ENCODE peak calls at places on chromosomes 13 and 19, in eight cellular contexts. One of them, this sample, is unnamed.

GRCh38 chr13:104650426-104650825 is 1584.2 kb upstream of the SLC10A2 start:
- DNase-seq in NCI-H345: no peak
- DNase-seq in HFFc6: no peak
- DNase-seq in activated T-helper 1 cell treated with anti-CD3 and anti-CD28 coated beads, Interleukin-2, amount 50 U/mL, for 16 hours: no peak
- DNase-seq in GM13976: no peak
- DNase-seq in NCI-H2029: no peak
- DNase-seq in HS-27A: no peak
- DNase-seq in DND-41: no peak
- DNase-seq in this sample: peak; percentile 16

GRCh38 chr19:2330255-2330631 is 1.8 kb downstream of the SPPL2B start:
- DNase-seq in NCI-H345: no peak
- DNase-seq in GM13976: no peak
- DNase-seq in DND-41: no peak
- DNase-seq in HFFc6: no peak
- DNase-seq in activated T-helper 1 cell treated with anti-CD3 and anti-CD28 coated beads, Interleukin-2, amount 50 U/mL, for 16 hours: no peak
- DNase-seq in NCI-H2029: no peak
- DNase-seq in HS-27A: no peak
- DNase-seq in this sample: no peak

GRCh38 chr13:95382906-95383305 is 81.7 kb upstream of the ABCC4 start:
- DNase-seq in DND-41: no peak
- DNase-seq in activated T-helper 1 cell treated with anti-CD3 and anti-CD28 coated beads, Interleukin-2, amount 50 U/mL, for 16 hours: no peak
- DNase-seq in GM13976: no peak
- DNase-seq in NCI-H345: no peak
- DNase-seq in HS-27A: no peak
- DNase-seq in HFFc6: no peak
- DNase-seq in NCI-H2029: no peak
- DNase-seq in this sample: no peak

GRCh38 chr19:38304352-38304865 is 358 bp downstream of the C19orf33 start:
- DNase-seq in DND-41: no peak
- DNase-seq in NCI-H345: no peak
- DNase-seq in HFFc6: no peak
- DNase-seq in HS-27A: no peak
- DNase-seq in GM13976: no peak
- DNase-seq in activated T-helper 1 cell treated with anti-CD3 and anti-CD28 coated beads, Interleukin-2, amount 50 U/mL, for 16 hours: no peak
- DNase-seq in NCI-H2029: no peak
- DNase-seq in this sample: no peak

GRCh38 chr19:2339644-2340310 is 11.3 kb downstream of the SPPL2B start:
- DNase-seq in HS-27A: no peak
- DNase-seq in DND-41: no peak
- DNase-seq in activated T-helper 1 cell treated with anti-CD3 and anti-CD28 coated beads, Interleukin-2, amount 50 U/mL, for 16 hours: no peak
- DNase-seq in NCI-H345: no peak
- DNase-seq in NCI-H2029: no peak
- DNase-seq in HFFc6: no peak
- DNase-seq in GM13976: no peak
- DNase-seq in this sample: no peak

GRCh38 chr19:19595171-19595701 is 23.3 kb downstream of the PBX4 start:
- DNase-seq in HS-27A: no peak
- DNase-seq in NCI-H2029: no peak
- DNase-seq in GM13976: no peak
- DNase-seq in NCI-H345: no peak
- DNase-seq in activated T-helper 1 cell treated with anti-CD3 and anti-CD28 coated beads, Interleukin-2, amount 50 U/mL, for 16 hours: no peak
- DNase-seq in DND-41: no peak
- DNase-seq in HFFc6: peak; percentile 17
- DNase-seq in this sample: peak; percentile 28

GRCh38 chr19:33333615-33334014 is 31.3 kb upstream of the CEBPA start:
- DNase-seq in activated T-helper 1 cell treated with anti-CD3 and anti-CD28 coated beads, Interleukin-2, amount 50 U/mL, for 16 hours: no peak
- DNase-seq in NCI-H2029: no peak
- DNase-seq in DND-41: no peak
- DNase-seq in HFFc6: no peak
- DNase-seq in NCI-H345: no peak
- DNase-seq in HS-27A: no peak
- DNase-seq in GM13976: no peak
- DNase-seq in this sample: peak; percentile 9

GRCh38 chr19:58586131-58586765 is 13.1 kb upstream of the MZF1 start:
- DNase-seq in activated T-helper 1 cell treated with anti-CD3 and anti-CD28 coated beads, Interleukin-2, amount 50 U/mL, for 16 hours: no peak
- DNase-seq in HFFc6: no peak
- DNase-seq in NCI-H345: no peak
- DNase-seq in NCI-H2029: no peak
- DNase-seq in DND-41: no peak
- DNase-seq in HS-27A: no peak
- DNase-seq in GM13976: no peak
- DNase-seq in this sample: no peak

GRCh38 chr13:69579351-69579750 is 528.3 kb upstream of the ATXN8OS start:
- DNase-seq in activated T-helper 1 cell treated with anti-CD3 and anti-CD28 coated beads, Interleukin-2, amount 50 U/mL, for 16 hours: no peak
- DNase-seq in DND-41: no peak
- DNase-seq in HS-27A: no peak
- DNase-seq in GM13976: peak; percentile 10
- DNase-seq in HFFc6: no peak
- DNase-seq in NCI-H2029: no peak
- DNase-seq in NCI-H345: peak; percentile 4
- DNase-seq in this sample: no peak

GRCh38 chr13:41064493-41064892 is 3.2 kb downstream of the WBP4 start:
- DNase-seq in GM13976: no peak
- DNase-seq in activated T-helper 1 cell treated with anti-CD3 and anti-CD28 coated beads, Interleukin-2, amount 50 U/mL, for 16 hours: no peak
- DNase-seq in HS-27A: no peak
- DNase-seq in HFFc6: peak; percentile 86
- DNase-seq in NCI-H345: no peak
- DNase-seq in NCI-H2029: no peak
- DNase-seq in DND-41: no peak
- DNase-seq in this sample: no peak

GRCh38 chr13:109243311-109243951 is 543.0 kb downstream of the IRS2 start:
- DNase-seq in NCI-H345: no peak
- DNase-seq in activated T-helper 1 cell treated with anti-CD3 and anti-CD28 coated beads, Interleukin-2, amount 50 U/mL, for 16 hours: no peak
- DNase-seq in DND-41: no peak
- DNase-seq in NCI-H2029: no peak
- DNase-seq in GM13976: no peak
- DNase-seq in HFFc6: peak; percentile 92
- DNase-seq in HS-27A: peak; percentile 87
- DNase-seq in this sample: no peak

GRCh38 chr19:13846533-13847032 is 30.4 kb upstream of the NANOS3 start:
- DNase-seq in GM13976: peak; percentile 94
- DNase-seq in DND-41: peak; percentile 91
- DNase-seq in NCI-H2029: peak; percentile 85
- DNase-seq in HS-27A: no peak
- DNase-seq in NCI-H345: no peak
- DNase-seq in HFFc6: peak; percentile 93
- DNase-seq in activated T-helper 1 cell treated with anti-CD3 and anti-CD28 coated beads, Interleukin-2, amount 50 U/mL, for 16 hours: peak; percentile 88
- DNase-seq in this sample: no peak

GRCh38 chr19:49149652-49150105 is 5.5 kb downstream of the HRC start:
- DNase-seq in DND-41: no peak
- DNase-seq in activated T-helper 1 cell treated with anti-CD3 and anti-CD28 coated beads, Interleukin-2, amount 50 U/mL, for 16 hours: no peak
- DNase-seq in GM13976: no peak
- DNase-seq in NCI-H345: peak; percentile 62
- DNase-seq in NCI-H2029: peak; percentile 83
- DNase-seq in HS-27A: peak; percentile 71
- DNase-seq in HFFc6: peak; percentile 66
- DNase-seq in this sample: no peak

GRCh38 chr19:1474011-1474764 is 4.8 kb downstream of the C19orf25 start:
- DNase-seq in GM13976: no peak
- DNase-seq in HS-27A: no peak
- DNase-seq in HFFc6: no peak
- DNase-seq in DND-41: no peak
- DNase-seq in NCI-H345: no peak
- DNase-seq in NCI-H2029: no peak
- DNase-seq in activated T-helper 1 cell treated with anti-CD3 and anti-CD28 coated beads, Interleukin-2, amount 50 U/mL, for 16 hours: no peak
- DNase-seq in this sample: no peak

GRCh38 chr13:99083976-99084375 is 106.1 kb upstream of the DOCK9 start:
- DNase-seq in NCI-H2029: peak; percentile 71
- DNase-seq in activated T-helper 1 cell treated with anti-CD3 and anti-CD28 coated beads, Interleukin-2, amount 50 U/mL, for 16 hours: no peak
- DNase-seq in DND-41: peak; percentile 15
- DNase-seq in HS-27A: no peak
- DNase-seq in GM13976: no peak
- DNase-seq in HFFc6: no peak
- DNase-seq in NCI-H345: no peak
- DNase-seq in this sample: no peak

GRCh38 chr13:77470986-77471385 is 64.5 kb upstream of the SCEL start:
- DNase-seq in activated T-helper 1 cell treated with anti-CD3 and anti-CD28 coated beads, Interleukin-2, amount 50 U/mL, for 16 hours: no peak
- DNase-seq in HFFc6: no peak
- DNase-seq in HS-27A: no peak
- DNase-seq in GM13976: no peak
- DNase-seq in DND-41: no peak
- DNase-seq in NCI-H2029: no peak
- DNase-seq in NCI-H345: no peak
- DNase-seq in this sample: no peak

GRCh38 chr13:47484564-47484963 is 516.5 kb downstream of the SUCLA2 start:
- DNase-seq in activated T-helper 1 cell treated with anti-CD3 and anti-CD28 coated beads, Interleukin-2, amount 50 U/mL, for 16 hours: no peak
- DNase-seq in GM13976: no peak
- DNase-seq in DND-41: no peak
- DNase-seq in NCI-H345: peak; percentile 47
- DNase-seq in NCI-H2029: no peak
- DNase-seq in HFFc6: peak; percentile 76
- DNase-seq in HS-27A: no peak
- DNase-seq in this sample: no peak

GRCh38 chr13:112071011-112071901 is 4.3 kb downstream of the SOX1 start:
- DNase-seq in HFFc6: no peak
- DNase-seq in GM13976: no peak
- DNase-seq in NCI-H2029: no peak
- DNase-seq in HS-27A: no peak
- DNase-seq in activated T-helper 1 cell treated with anti-CD3 and anti-CD28 coated beads, Interleukin-2, amount 50 U/mL, for 16 hours: no peak
- DNase-seq in DND-41: no peak
- DNase-seq in NCI-H345: peak; percentile 53
- DNase-seq in this sample: no peak

GRCh38 chr13:34675626-34676025 is 266.4 kb upstream of the NBEA start:
- DNase-seq in HFFc6: no peak
- DNase-seq in HS-27A: no peak
- DNase-seq in DND-41: no peak
- DNase-seq in activated T-helper 1 cell treated with anti-CD3 and anti-CD28 coated beads, Interleukin-2, amount 50 U/mL, for 16 hours: no peak
- DNase-seq in GM13976: no peak
- DNase-seq in NCI-H2029: no peak
- DNase-seq in NCI-H345: no peak
- DNase-seq in this sample: no peak

GRCh38 chr19:18202759-18203407 is 959 bp downstream of the RAB3A start:
- DNase-seq in HFFc6: no peak
- DNase-seq in NCI-H2029: no peak
- DNase-seq in HS-27A: no peak
- DNase-seq in DND-41: no peak
- DNase-seq in NCI-H345: no peak
- DNase-seq in GM13976: no peak
- DNase-seq in activated T-helper 1 cell treated with anti-CD3 and anti-CD28 coated beads, Interleukin-2, amount 50 U/mL, for 16 hours: no peak
- DNase-seq in this sample: no peak

GRCh38 chr13:45861352-45861751 is 9.8 kb upstream of the SIAH3 start:
- DNase-seq in GM13976: no peak
- DNase-seq in DND-41: no peak
- DNase-seq in HFFc6: no peak
- DNase-seq in NCI-H345: no peak
- DNase-seq in NCI-H2029: no peak
- DNase-seq in HS-27A: peak; percentile 8
- DNase-seq in activated T-helper 1 cell treated with anti-CD3 and anti-CD28 coated beads, Interleukin-2, amount 50 U/mL, for 16 hours: no peak
- DNase-seq in this sample: no peak

GRCh38 chr13:75771818-75772217 is 135.7 kb downstream of the LMO7 start:
- DNase-seq in HS-27A: peak; percentile 39
- DNase-seq in DND-41: no peak
- DNase-seq in GM13976: no peak
- DNase-seq in NCI-H345: no peak
- DNase-seq in HFFc6: peak; percentile 83
- DNase-seq in activated T-helper 1 cell treated with anti-CD3 and anti-CD28 coated beads, Interleukin-2, amount 50 U/mL, for 16 hours: no peak
- DNase-seq in NCI-H2029: no peak
- DNase-seq in this sample: no peak

GRCh38 chr13:43405457-43405856 is 381.3 kb downstream of the ENOX1 start:
- DNase-seq in HFFc6: peak; percentile 57
- DNase-seq in HS-27A: peak; percentile 29
- DNase-seq in NCI-H2029: no peak
- DNase-seq in NCI-H345: no peak
- DNase-seq in GM13976: no peak
- DNase-seq in activated T-helper 1 cell treated with anti-CD3 and anti-CD28 coated beads, Interleukin-2, amount 50 U/mL, for 16 hours: no peak
- DNase-seq in DND-41: no peak
- DNase-seq in this sample: no peak

GRCh38 chr19:31316201-31316951 is 32.9 kb downstream of the TSHZ3 start:
- DNase-seq in NCI-H345: no peak
- DNase-seq in GM13976: no peak
- DNase-seq in DND-41: no peak
- DNase-seq in activated T-helper 1 cell treated with anti-CD3 and anti-CD28 coated beads, Interleukin-2, amount 50 U/mL, for 16 hours: no peak
- DNase-seq in NCI-H2029: no peak
- DNase-seq in HFFc6: no peak
- DNase-seq in HS-27A: no peak
- DNase-seq in this sample: no peak

GRCh38 chr19:47210180-47210490 is 20.9 kb downstream of the BBC3 start:
- DNase-seq in NCI-H2029: no peak
- DNase-seq in NCI-H345: no peak
- DNase-seq in DND-41: no peak
- DNase-seq in HFFc6: no peak
- DNase-seq in activated T-helper 1 cell treated with anti-CD3 and anti-CD28 coated beads, Interleukin-2, amount 50 U/mL, for 16 hours: no peak
- DNase-seq in GM13976: no peak
- DNase-seq in HS-27A: no peak
- DNase-seq in this sample: no peak

GRCh38 chr13:33799950-33800592 is 17.9 kb upstream of the RFC3 start:
- DNase-seq in NCI-H2029: no peak
- DNase-seq in DND-41: no peak
- DNase-seq in NCI-H345: no peak
- DNase-seq in activated T-helper 1 cell treated with anti-CD3 and anti-CD28 coated beads, Interleukin-2, amount 50 U/mL, for 16 hours: no peak
- DNase-seq in GM13976: no peak
- DNase-seq in HS-27A: peak; percentile 3
- DNase-seq in HFFc6: peak; percentile 40
- DNase-seq in this sample: peak; percentile 36

GRCh38 chr13:23557043-23557442 is 13.2 kb upstream of the TNFRSF19 start:
- DNase-seq in HS-27A: no peak
- DNase-seq in activated T-helper 1 cell treated with anti-CD3 and anti-CD28 coated beads, Interleukin-2, amount 50 U/mL, for 16 hours: no peak
- DNase-seq in GM13976: no peak
- DNase-seq in NCI-H345: no peak
- DNase-seq in NCI-H2029: no peak
- DNase-seq in DND-41: no peak
- DNase-seq in HFFc6: no peak
- DNase-seq in this sample: no peak

GRCh38 chr19:2949939-2950285 is 5.1 kb upstream of the ZNF77 start:
- DNase-seq in DND-41: no peak
- DNase-seq in HS-27A: no peak
- DNase-seq in GM13976: peak; percentile 45
- DNase-seq in HFFc6: no peak
- DNase-seq in NCI-H2029: no peak
- DNase-seq in activated T-helper 1 cell treated with anti-CD3 and anti-CD28 coated beads, Interleukin-2, amount 50 U/mL, for 16 hours: no peak
- DNase-seq in NCI-H345: no peak
- DNase-seq in this sample: no peak

GRCh38 chr13:45479661-45480060 is 14.9 kb downstream of the COG3 start:
- DNase-seq in DND-41: no peak
- DNase-seq in activated T-helper 1 cell treated with anti-CD3 and anti-CD28 coated beads, Interleukin-2, amount 50 U/mL, for 16 hours: no peak
- DNase-seq in NCI-H2029: no peak
- DNase-seq in HS-27A: no peak
- DNase-seq in HFFc6: no peak
- DNase-seq in GM13976: no peak
- DNase-seq in NCI-H345: no peak
- DNase-seq in this sample: no peak

GRCh38 chr19:5358173-5358800 is 17.7 kb upstream of the PTPRS start:
- DNase-seq in NCI-H345: no peak
- DNase-seq in GM13976: no peak
- DNase-seq in HFFc6: no peak
- DNase-seq in DND-41: no peak
- DNase-seq in NCI-H2029: no peak
- DNase-seq in HS-27A: no peak
- DNase-seq in activated T-helper 1 cell treated with anti-CD3 and anti-CD28 coated beads, Interleukin-2, amount 50 U/mL, for 16 hours: no peak
- DNase-seq in this sample: peak; percentile 64

GRCh38 chr13:38024431-38024830 is 154.9 kb upstream of the TRPC4 start:
- DNase-seq in DND-41: no peak
- DNase-seq in NCI-H345: no peak
- DNase-seq in HS-27A: no peak
- DNase-seq in NCI-H2029: no peak
- DNase-seq in HFFc6: no peak
- DNase-seq in activated T-helper 1 cell treated with anti-CD3 and anti-CD28 coated beads, Interleukin-2, amount 50 U/mL, for 16 hours: no peak
- DNase-seq in GM13976: no peak
- DNase-seq in this sample: no peak

GRCh38 chr19:42488783-42489521 is 39.3 kb downstream of the CEACAM1 start:
- DNase-seq in HFFc6: no peak
- DNase-seq in HS-27A: no peak
- DNase-seq in activated T-helper 1 cell treated with anti-CD3 and anti-CD28 coated beads, Interleukin-2, amount 50 U/mL, for 16 hours: no peak
- DNase-seq in NCI-H2029: peak; percentile 7
- DNase-seq in GM13976: no peak
- DNase-seq in NCI-H345: no peak
- DNase-seq in DND-41: no peak
- DNase-seq in this sample: no peak